ENCODE peak calls at places on chromosomes 7 and 10, in four cellular contexts. N is K562, V is HepG2, L is H1. Q is an unnamed sample.

GRCh38 chr10:110681023-110681681 is 37.0 kb downstream of the RBM20 start:
- DNase-seq in N (peak), V (peak), L (peak), Q (peak)

GRCh38 chr10:130772676-130773075 is 538.8 kb downstream of the TCERG1L start:
- DNase-seq in N (no peak), V (no peak), L (no peak), Q (no peak)

GRCh38 chr10:18104223-18104872 is 35.9 kb upstream of the CACNB2 start:
- DNase-seq in N (peak), V (peak), L (peak), Q (peak)

GRCh38 chr10:17109475-17110207 is 20.0 kb downstream of the CUBN start:
- DNase-seq in N (no peak), V (no peak), L (no peak), Q (peak)

GRCh38 chr10:6473901-6474370 is 106.1 kb downstream of the PRKCQ start:
- DNase-seq in N (no peak), V (no peak), L (no peak), Q (no peak)

GRCh38 chr7:23811540-23811939 is 101.5 kb downstream of the STK31 start:
- DNase-seq in N (peak), V (peak), L (no peak), Q (no peak)

GRCh38 chr10:49152663-49153062 is 18.8 kb upstream of the FAM170B start:
- DNase-seq in N (no peak), V (no peak), L (no peak), Q (no peak)

GRCh38 chr7:137959987-137960386 is 41.9 kb downstream of the CREB3L2 start:
- DNase-seq in N (no peak), V (no peak), L (no peak), Q (no peak)

GRCh38 chr7:143299840-143300239 is 11.7 kb downstream of the CASP2 start:
- DNase-seq in N (peak), V (peak), L (peak), Q (peak)

GRCh38 chr7:30465342-30466170 is 13.0 kb downstream of the NOD1 start:
- DNase-seq in N (no peak), V (no peak), L (no peak), Q (peak)

GRCh38 chr10:43231523-43232078 is 35.3 kb downstream of the RASGEF1A start:
- DNase-seq in N (no peak), V (no peak), L (peak), Q (no peak)

GRCh38 chr7:124322561-124322960 is 289.7 kb upstream of the TMEM229A start:
- DNase-seq in N (no peak), V (no peak), L (no peak), Q (no peak)

GRCh38 chr10:26969145-26969926 is 108.6 kb upstream of the ABI1 start:
- DNase-seq in N (no peak), V (no peak), L (no peak), Q (no peak)

GRCh38 chr10:48804740-48805182 is 120.1 kb downstream of the WDFY4 start:
- DNase-seq in N (no peak), V (peak), L (no peak), Q (no peak)

GRCh38 chr7:24783731-24784130 is 26.5 kb upstream of the GSDME start:
- DNase-seq in N (no peak), V (no peak), L (no peak), Q (no peak)

GRCh38 chr7:111758332-111758731 is 196.0 kb upstream of the IMMP2L start:
- DNase-seq in N (no peak), V (no peak), L (no peak), Q (no peak)

GRCh38 chr10:125868372-125868975 is 12.6 kb downstream of the DHX32 start:
- DNase-seq in N (no peak), V (peak), L (no peak), Q (peak)
- TF ChIP-seq JUN in N (no peak), V (no peak), L (no peak), Q (no peak)

GRCh38 chr7:32161708-32162107 is 91.5 kb upstream of the PDE1C start:
- DNase-seq in N (no peak), V (no peak), L (no peak), Q (no peak)

GRCh38 chr7:32167256-32167655 is 97.0 kb upstream of the PDE1C start:
- DNase-seq in N (no peak), V (no peak), L (no peak), Q (no peak)

GRCh38 chr7:32163911-32164310 is 93.7 kb upstream of the PDE1C start:
- DNase-seq in N (no peak), V (no peak), L (no peak), Q (no peak)

GRCh38 chr7:32164341-32164996 is 94.3 kb upstream of the PDE1C start:
- DNase-seq in N (peak), V (peak), L (peak), Q (peak)

DNA sequence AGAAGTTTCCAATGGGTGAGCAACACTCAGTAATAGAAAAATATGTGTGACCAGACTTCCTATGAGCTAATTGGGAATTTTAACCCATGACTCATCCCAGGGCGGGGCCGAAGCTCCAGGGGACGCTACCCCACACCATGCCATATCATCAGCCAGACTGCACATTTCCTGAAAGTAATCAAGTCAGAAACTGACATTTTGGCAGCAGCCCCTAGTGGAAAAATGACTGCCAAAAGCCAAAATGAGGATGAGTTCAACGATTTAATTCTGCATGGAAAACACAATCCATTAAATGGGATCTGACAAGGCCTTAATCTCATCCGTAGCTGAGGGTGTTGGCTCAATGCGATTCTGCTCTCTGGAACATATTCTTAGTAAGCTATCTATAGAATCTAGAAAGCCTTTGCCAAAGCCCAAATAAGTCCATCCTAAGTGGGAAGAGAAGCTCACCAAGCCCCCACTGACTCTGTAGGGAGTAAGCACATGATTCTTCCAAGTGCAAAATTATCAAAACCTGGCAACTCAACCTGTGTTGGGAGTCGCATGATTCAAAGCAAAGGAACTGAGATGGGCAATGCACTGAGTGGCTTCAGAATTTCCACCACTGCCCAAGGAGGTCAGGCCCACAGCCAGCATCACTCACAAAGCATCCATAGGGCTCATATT is 93.1 kb upstream of the PDE1C start:
- DNase-seq in N (no peak), V (no peak), L (no peak), Q (peak)
- TF ChIP-seq POLR2AphosphoS5 in N (no peak), V (no peak), L (no peak), Q (peak)

GRCh38 chr7:721619-722248 is 4.8 kb upstream of the DNAAF5 start:
- DNase-seq in N (no peak), V (no peak), L (no peak), Q (no peak)
- H3K9ac ChIP-seq in N (no peak), V (no peak), L (no peak), Q (no peak)

DNA sequence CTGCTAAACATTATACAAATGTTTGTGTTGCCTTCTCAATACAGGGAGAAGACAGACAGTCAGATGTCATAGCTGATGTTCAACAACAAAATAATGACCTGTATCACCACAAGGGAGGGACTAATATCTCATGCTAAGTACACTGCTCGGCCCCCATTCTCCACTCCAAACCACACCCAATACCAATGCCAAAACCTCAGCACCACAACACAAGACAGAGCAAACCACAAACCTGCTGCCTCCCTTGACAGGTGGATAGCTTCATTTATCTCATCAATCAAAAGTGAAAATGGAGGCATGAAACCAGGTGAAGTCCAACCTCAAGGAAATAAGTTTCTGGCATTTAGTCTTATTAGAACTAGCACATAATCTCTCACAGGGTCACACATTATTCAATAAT is 109.5 kb downstream of the PARD3 start:
- DNase-seq in N (no peak), V (no peak), L (no peak), Q (no peak)
- TF ChIP-seq JUN in N (no peak), V (no peak), L (no peak), Q (no peak)

GRCh38 chr10:132036887-132037675 is 28.7 kb upstream of the JAKMIP3 start:
- DNase-seq in N (no peak), V (no peak), L (peak), Q (no peak)
- TF ChIP-seq POLR2AphosphoS5 in N (no peak), V (no peak), L (no peak), Q (no peak)

GRCh38 chr10:21499580-21499909 is 25.9 kb downstream of the SKIDA1 start:
- DNase-seq in N (no peak), V (no peak), L (no peak), Q (no peak)
- H3K9ac ChIP-seq in N (no peak), V (no peak), L (no peak), Q (no peak)

GRCh38 chr10:53331460-53331859 is 558.9 kb upstream of the MBL2 start:
- DNase-seq in N (no peak), V (no peak), L (no peak), Q (no peak)
- TF ChIP-seq JUN in N (no peak), V (no peak), L (no peak), Q (no peak)